ENCODE peak calls at places on chromosomes 3 and 15, in eight cellular contexts. One of them, this sample, is unnamed.

GRCh38 chr3:13022348-13023250 is 50.6 kb downstream of the IQSEC1 start:
- DNase-seq in HS-5: no peak
- DNase-seq in A172: peak; percentile 94
- DNase-seq in fibroblast of the aortic adventitia: peak; percentile 90
- DNase-seq in endodermal cell: peak; percentile 86
- DNase-seq in WTC11: peak; percentile 56
- DNase-seq in anterior cingulate cortex: no peak
- DNase-seq in endothelial cell of umbilical vein: peak; percentile 51
- DNase-seq in this sample: peak; percentile 75

GRCh38 chr15:43923553-43923952 is 96.8 kb downstream of the WDR76 start:
- DNase-seq in WTC11: no peak
- DNase-seq in endothelial cell of umbilical vein: no peak
- DNase-seq in endodermal cell: no peak
- DNase-seq in A172: no peak
- DNase-seq in HS-5: no peak
- DNase-seq in anterior cingulate cortex: no peak
- DNase-seq in fibroblast of the aortic adventitia: no peak
- DNase-seq in this sample: no peak

GRCh38 chr3:197801801-197802504 is 10.9 kb downstream of the LRCH3 start:
- DNase-seq in A172: peak; percentile 11
- DNase-seq in endodermal cell: no peak
- DNase-seq in endothelial cell of umbilical vein: peak; percentile 37
- DNase-seq in WTC11: no peak
- DNase-seq in fibroblast of the aortic adventitia: peak; percentile 49
- DNase-seq in anterior cingulate cortex: no peak
- DNase-seq in HS-5: no peak
- DNase-seq in this sample: peak; percentile 59

GRCh38 chr15:35019401-35020327 is 31.6 kb upstream of the ZNF770 start:
- DNase-seq in endothelial cell of umbilical vein: no peak
- DNase-seq in fibroblast of the aortic adventitia: peak; percentile 30
- DNase-seq in WTC11: no peak
- DNase-seq in endodermal cell: peak; percentile 72
- DNase-seq in anterior cingulate cortex: no peak
- DNase-seq in A172: peak; percentile 44
- DNase-seq in HS-5: no peak
- DNase-seq in this sample: peak; percentile 55

GRCh38 chr3:126352476-126353454 is 4.4 kb downstream of the KLF15 start:
- DNase-seq in endothelial cell of umbilical vein: no peak
- DNase-seq in A172: no peak
- DNase-seq in WTC11: peak; percentile 5
- DNase-seq in fibroblast of the aortic adventitia: no peak
- DNase-seq in anterior cingulate cortex: no peak
- DNase-seq in HS-5: peak; percentile 8
- DNase-seq in endodermal cell: no peak
- DNase-seq in this sample: no peak

GRCh38 chr3:128524374-128525299 is 31.6 kb upstream of the GATA2 start:
- DNase-seq in endodermal cell: no peak
- DNase-seq in endothelial cell of umbilical vein: no peak
- DNase-seq in A172: no peak
- DNase-seq in HS-5: no peak
- DNase-seq in anterior cingulate cortex: no peak
- DNase-seq in WTC11: no peak
- DNase-seq in fibroblast of the aortic adventitia: no peak
- DNase-seq in this sample: no peak

GRCh38 chr15:85623648-85624047 is 171.1 kb downstream of the KLHL25 start:
- DNase-seq in endothelial cell of umbilical vein: no peak
- DNase-seq in anterior cingulate cortex: no peak
- DNase-seq in fibroblast of the aortic adventitia: peak; percentile 53
- DNase-seq in A172: no peak
- DNase-seq in endodermal cell: no peak
- DNase-seq in WTC11: no peak
- DNase-seq in HS-5: no peak
- DNase-seq in this sample: peak; percentile 10

GRCh38 chr3:156051651-156052050 is 68.7 kb upstream of the KCNAB1 start:
- DNase-seq in anterior cingulate cortex: no peak
- DNase-seq in endothelial cell of umbilical vein: no peak
- DNase-seq in WTC11: no peak
- DNase-seq in fibroblast of the aortic adventitia: no peak
- DNase-seq in HS-5: no peak
- DNase-seq in endodermal cell: no peak
- DNase-seq in A172: no peak
- DNase-seq in this sample: no peak

GRCh38 chr3:193869221-193870201 is 266.4 kb upstream of the HES1 start:
- DNase-seq in anterior cingulate cortex: no peak
- DNase-seq in HS-5: peak; percentile 43
- DNase-seq in A172: peak; percentile 90
- DNase-seq in endodermal cell: peak; percentile 94
- DNase-seq in WTC11: peak; percentile 58
- DNase-seq in endothelial cell of umbilical vein: peak; percentile 69
- DNase-seq in fibroblast of the aortic adventitia: peak; percentile 52
- DNase-seq in this sample: peak; percentile 97

GRCh38 chr3:194343561-194343893 is 7.6 kb downstream of the CPN2 start:
- DNase-seq in endothelial cell of umbilical vein: no peak
- DNase-seq in fibroblast of the aortic adventitia: no peak
- DNase-seq in anterior cingulate cortex: no peak
- DNase-seq in HS-5: no peak
- DNase-seq in A172: no peak
- DNase-seq in WTC11: no peak
- DNase-seq in endodermal cell: no peak
- DNase-seq in this sample: no peak

GRCh38 chr15:38482572-38482971 is 28.6 kb downstream of the FAM98B start:
- DNase-seq in endothelial cell of umbilical vein: no peak
- DNase-seq in anterior cingulate cortex: no peak
- DNase-seq in WTC11: no peak
- DNase-seq in fibroblast of the aortic adventitia: no peak
- DNase-seq in endodermal cell: no peak
- DNase-seq in HS-5: no peak
- DNase-seq in A172: no peak
- DNase-seq in this sample: no peak

GRCh38 chr3:11145888-11146287 is 8.4 kb upstream of the HRH1 start:
- DNase-seq in fibroblast of the aortic adventitia: peak; percentile 90
- DNase-seq in endodermal cell: no peak
- DNase-seq in WTC11: no peak
- DNase-seq in endothelial cell of umbilical vein: peak; percentile 85
- DNase-seq in anterior cingulate cortex: no peak
- DNase-seq in HS-5: peak; percentile 79
- DNase-seq in A172: peak; percentile 91
- DNase-seq in this sample: peak; percentile 96

GRCh38 chr15:43648649-43649429 is at the start of gene CATSPER2:
- DNase-seq in endodermal cell: peak; percentile 45
- DNase-seq in WTC11: peak; percentile 15
- DNase-seq in fibroblast of the aortic adventitia: no peak
- DNase-seq in A172: no peak
- DNase-seq in anterior cingulate cortex: no peak
- DNase-seq in endothelial cell of umbilical vein: no peak
- DNase-seq in HS-5: no peak
- DNase-seq in this sample: no peak

GRCh38 chr15:75823860-75824613 is 19.2 kb upstream of the UBE2Q2 start:
- DNase-seq in HS-5: no peak
- DNase-seq in endothelial cell of umbilical vein: peak; percentile 64
- DNase-seq in anterior cingulate cortex: no peak
- DNase-seq in fibroblast of the aortic adventitia: no peak
- DNase-seq in A172: no peak
- DNase-seq in endodermal cell: peak; percentile 93
- DNase-seq in WTC11: peak; percentile 68
- DNase-seq in this sample: peak; percentile 62

GRCh38 chr3:195401959-195402358 is 40.9 kb downstream of the ACAP2 start:
- DNase-seq in anterior cingulate cortex: no peak
- DNase-seq in WTC11: no peak
- DNase-seq in endodermal cell: no peak
- DNase-seq in endothelial cell of umbilical vein: no peak
- DNase-seq in fibroblast of the aortic adventitia: peak; percentile 35
- DNase-seq in HS-5: no peak
- DNase-seq in A172: no peak
- DNase-seq in this sample: no peak

GRCh38 chr15:100873029-100873677 is 6.5 kb upstream of the ALDH1A3 start:
- DNase-seq in WTC11: peak; percentile 71
- DNase-seq in A172: peak; percentile 73
- DNase-seq in endodermal cell: peak; percentile 84
- DNase-seq in anterior cingulate cortex: peak; percentile 12
- DNase-seq in HS-5: peak; percentile 71
- DNase-seq in fibroblast of the aortic adventitia: peak; percentile 95
- DNase-seq in endothelial cell of umbilical vein: peak; percentile 82
- DNase-seq in this sample: peak; percentile 96

GRCh38 chr3:64902991-64903390 is 215.2 kb upstream of the ADAMTS9 start:
- DNase-seq in fibroblast of the aortic adventitia: peak; percentile 65
- DNase-seq in anterior cingulate cortex: no peak
- DNase-seq in WTC11: no peak
- DNase-seq in endothelial cell of umbilical vein: no peak
- DNase-seq in endodermal cell: no peak
- DNase-seq in HS-5: no peak
- DNase-seq in A172: no peak
- DNase-seq in this sample: no peak

This sample was measured in PC-3.